ENCODE peak calls at places on chromosomes 4 and X, in nine cellular contexts. H is head of caudate nucleus, D is NCI-H748 treated with DMSO at 0.1 percent for 48 hours, Z is NB4, N is occipital lobe, Q is IMR-90, X is K562, W is heart right ventricle, F is AG10803. K is an unnamed sample.

GRCh38 chr4:142311916-142312315 is 534.2 kb downstream of the INPP4B start:
- DNase-seq in Q (no peak), Z (no peak), W (no peak), N (no peak), D (no peak), H (no peak), F (no peak), X (no peak), K (no peak)

GRCh38 chr4:88757776-88758175 is 60.1 kb upstream of the NAP1L5 start:
- DNase-seq in Q (no peak), F (no peak), D (no peak), X (no peak), Z (no peak), H (no peak), N (no peak), W (no peak), K (no peak)

GRCh38 chr4:154569028-154569427 is 6.2 kb downstream of the FGB start:
- DNase-seq in N (no peak), H (no peak), Z (no peak), W (no peak), D (no peak), Q (no peak), X (no peak), F (no peak), K (no peak)

GRCh38 chrX:73930300-73930699 is 367.3 kb downstream of the CHIC1 start:
- DNase-seq in D (no peak), Q (peak), N (no peak), F (no peak), W (no peak), Z (no peak), H (no peak), X (no peak), K (no peak)

GRCh38 chr4:105474110-105474518 is 252 bp upstream of the PPA2 start:
- DNase-seq in D (peak), X (no peak), Q (peak), Z (no peak), N (no peak), F (peak), W (peak), H (peak), K (no peak)

GRCh38 chr4:124111922-124112321 is 600.6 kb downstream of the ANKRD50 start:
- DNase-seq in D (peak), F (peak), W (no peak), Z (peak), X (peak), Q (peak), H (no peak), N (no peak), K (peak)

GRCh38 chr4:80261989-80262600 is 4.4 kb upstream of the FGF5 start:
- DNase-seq in W (no peak), H (no peak), X (no peak), F (no peak), Z (no peak), D (no peak), N (no peak), Q (no peak), K (no peak)

GRCh38 chrX:39204945-39205344 is 403.7 kb downstream of the MID1IP1 start:
- DNase-seq in F (no peak), X (no peak), N (no peak), H (no peak), Q (no peak), Z (no peak), W (no peak), D (no peak), K (no peak)

GRCh38 chrX:39816871-39817731 is 280.7 kb downstream of the BCOR start:
- DNase-seq in Q (peak), X (peak), H (peak), D (no peak), F (peak), N (peak), Z (no peak), W (no peak), K (no peak)

GRCh38 chr4:153241970-153242847 is 38.0 kb downstream of the TRIM2 start:
- DNase-seq in Q (peak), N (no peak), D (no peak), Z (no peak), H (no peak), X (no peak), W (no peak), F (no peak), K (no peak)

K was measured in COR-L47.